ENCODE peak calls at places on chromosomes 2 and 18, in seven cellular contexts. X is fibroblast of pulmonary artery, J is AG10803, Z is AG09309, L is kidney epithelial cell, O is tibial nerve, V is Calu3. P is an unnamed sample.
A peak's percentile ranks its signal among the peaks of the same experiment; 100 is the strongest.

GRCh38 chr2:27494944-27495554 is at the start of gene FNDC4:
- DNase-seq in X (no peak), J (peak; percentile 9), Z (no peak), L (no peak), O (no peak), V (peak; percentile 37), P (no peak)

GRCh38 chr2:9327873-9328352 is 95.4 kb downstream of the ITGB1BP1 start:
- DNase-seq in X (peak; percentile 36), J (no peak), Z (no peak), L (no peak), O (no peak), V (no peak), P (no peak)

GRCh38 chr18:26655614-26656400 is 107.5 kb upstream of the KCTD1 start:
- DNase-seq in X (peak; percentile 49), J (peak; percentile 21), Z (no peak), L (no peak), O (no peak), V (peak; percentile 55), P (no peak)

GRCh38 chr2:188244383-188244782 is 47.3 kb upstream of the GULP1 start:
- DNase-seq in X (no peak), J (no peak), Z (no peak), L (no peak), O (no peak), V (no peak), P (no peak)

GRCh38 chr2:109301746-109302145 is 172.7 kb downstream of the SH3RF3 start:
- DNase-seq in X (no peak), J (no peak), Z (no peak), L (no peak), O (no peak), V (no peak), P (no peak)

GRCh38 chr2:196168181-196168580 is 3.2 kb downstream of the STK17B start:
- DNase-seq in X (peak; percentile 30), J (no peak), Z (no peak), L (no peak), O (no peak), V (peak; percentile 13), P (no peak)

GRCh38 chr18:77754475-77755044 is 504.9 kb downstream of the GALR1 start:
- DNase-seq in X (no peak), J (no peak), Z (no peak), L (no peak), O (no peak), V (no peak), P (no peak)

GRCh38 chr2:8573234-8573941 is 108.5 kb upstream of the ID2 start:
- DNase-seq in X (no peak), J (no peak), Z (no peak), L (no peak), O (no peak), V (no peak), P (no peak)

GRCh38 chr2:107358362-107358761 is 468.3 kb upstream of the RGPD4 start:
- DNase-seq in X (no peak), J (no peak), Z (no peak), L (peak; percentile 70), O (no peak), V (no peak), P (no peak)

GRCh38 chr2:163859951-163860350 is 124.1 kb upstream of the FIGN start:
- DNase-seq in X (no peak), J (no peak), Z (no peak), L (no peak), O (no peak), V (no peak), P (no peak)

GRCh38 chr2:84817239-84817655 is 63.6 kb downstream of the TRABD2A start:
- DNase-seq in X (no peak), J (no peak), Z (no peak), L (no peak), O (no peak), V (no peak), P (no peak)

GRCh38 chr2:10504370-10504993 is 56.4 kb upstream of the ODC1 start:
- DNase-seq in X (no peak), J (no peak), Z (no peak), L (no peak), O (no peak), V (no peak), P (no peak)

GRCh38 chr2:109614715-109615636 is 812 bp downstream of the SOWAHC start:
- DNase-seq in X (peak; percentile 35), J (no peak), Z (no peak), L (no peak), O (no peak), V (peak; percentile 42), P (no peak)

GRCh38 chr2:13660231-13660630 is 943.5 kb downstream of the TRIB2 start:
- DNase-seq in X (no peak), J (no peak), Z (no peak), L (no peak), O (no peak), V (no peak), P (no peak)

GRCh38 chr2:202278944-202279343 is 13.4 kb downstream of the NOP58 start:
- DNase-seq in X (peak; percentile 88), J (peak; percentile 75), Z (peak; percentile 40), L (no peak), O (no peak), V (no peak), P (peak; percentile 50)

GRCh38 chr2:176494949-176495353 is 225.7 kb downstream of the MTX2 start:
- DNase-seq in X (peak; percentile 66), J (peak; percentile 51), Z (no peak), L (no peak), O (peak; percentile 76), V (no peak), P (no peak)

GRCh38 chr2:168596881-168597280 is 140.8 kb downstream of the CERS6 start:
- DNase-seq in X (no peak), J (no peak), Z (no peak), L (no peak), O (no peak), V (peak; percentile 25), P (no peak)

GRCh38 chr2:120907822-120908221 is 172.2 kb downstream of the GLI2 start:
- DNase-seq in X (no peak), J (no peak), Z (no peak), L (no peak), O (no peak), V (no peak), P (no peak)

DNA sequence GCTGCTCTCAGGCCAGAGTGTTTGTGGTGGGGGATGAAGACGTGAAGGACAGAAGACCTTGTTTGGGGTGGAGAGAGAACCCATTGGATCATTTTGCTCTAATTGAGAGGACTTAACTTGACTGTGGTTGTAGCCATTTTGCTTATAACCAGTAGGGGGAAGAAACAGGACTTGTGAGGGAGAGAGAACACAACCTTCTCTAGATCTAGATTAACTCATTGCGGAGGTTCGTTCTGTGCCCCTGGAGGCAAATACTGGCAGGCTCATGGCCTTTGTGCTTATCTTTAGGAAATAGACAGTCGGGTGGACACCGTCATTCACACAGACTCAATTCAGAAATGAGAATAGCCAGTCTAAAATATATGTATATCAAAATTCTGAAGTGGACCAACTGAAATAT is 147.0 kb upstream of the LHCGR start:
- DNase-seq in X (no peak), J (no peak), Z (no peak), L (no peak), O (no peak), V (no peak), P (no peak)
- TF ChIP-seq CTCF in X (no peak), J (no peak), Z (no peak), L (no peak), O (no peak), V (no peak), P (no peak)

GRCh38 chr2:180910831-180911665 is 69.4 kb upstream of the UBE2E3 start:
- DNase-seq in X (no peak), J (no peak), Z (no peak), L (no peak), O (no peak), V (no peak), P (no peak)
- TF ChIP-seq CTCF in X (no peak), J (no peak), Z (no peak), L (peak; percentile 10), O (no peak), V (no peak), P (no peak)

GRCh38 chr2:217948897-217949296 is 53.9 kb downstream of the TNS1 start:
- DNase-seq in X (no peak), J (no peak), Z (no peak), L (no peak), O (no peak), V (no peak), P (no peak)

GRCh38 chr2:217949448-217949847 is 53.3 kb downstream of the TNS1 start:
- DNase-seq in X (no peak), J (no peak), Z (no peak), L (no peak), O (no peak), V (no peak), P (no peak)

GRCh38 chr2:217950401-217950871 is 52.4 kb downstream of the TNS1 start:
- DNase-seq in X (no peak), J (no peak), Z (no peak), L (no peak), O (peak; percentile 17), V (no peak), P (no peak)

GRCh38 chr2:217947341-217948316 is 55.2 kb downstream of the TNS1 start:
- DNase-seq in X (no peak), J (no peak), Z (no peak), L (no peak), O (no peak), V (no peak), P (no peak)

GRCh38 chr2:217948341-217948791 is 54.4 kb downstream of the TNS1 start:
- DNase-seq in X (no peak), J (no peak), Z (no peak), L (no peak), O (no peak), V (no peak), P (no peak)
- TF ChIP-seq CTCF in X (no peak), J (no peak), Z (no peak), L (no peak), O (no peak), V (no peak), P (no peak)

DNA sequence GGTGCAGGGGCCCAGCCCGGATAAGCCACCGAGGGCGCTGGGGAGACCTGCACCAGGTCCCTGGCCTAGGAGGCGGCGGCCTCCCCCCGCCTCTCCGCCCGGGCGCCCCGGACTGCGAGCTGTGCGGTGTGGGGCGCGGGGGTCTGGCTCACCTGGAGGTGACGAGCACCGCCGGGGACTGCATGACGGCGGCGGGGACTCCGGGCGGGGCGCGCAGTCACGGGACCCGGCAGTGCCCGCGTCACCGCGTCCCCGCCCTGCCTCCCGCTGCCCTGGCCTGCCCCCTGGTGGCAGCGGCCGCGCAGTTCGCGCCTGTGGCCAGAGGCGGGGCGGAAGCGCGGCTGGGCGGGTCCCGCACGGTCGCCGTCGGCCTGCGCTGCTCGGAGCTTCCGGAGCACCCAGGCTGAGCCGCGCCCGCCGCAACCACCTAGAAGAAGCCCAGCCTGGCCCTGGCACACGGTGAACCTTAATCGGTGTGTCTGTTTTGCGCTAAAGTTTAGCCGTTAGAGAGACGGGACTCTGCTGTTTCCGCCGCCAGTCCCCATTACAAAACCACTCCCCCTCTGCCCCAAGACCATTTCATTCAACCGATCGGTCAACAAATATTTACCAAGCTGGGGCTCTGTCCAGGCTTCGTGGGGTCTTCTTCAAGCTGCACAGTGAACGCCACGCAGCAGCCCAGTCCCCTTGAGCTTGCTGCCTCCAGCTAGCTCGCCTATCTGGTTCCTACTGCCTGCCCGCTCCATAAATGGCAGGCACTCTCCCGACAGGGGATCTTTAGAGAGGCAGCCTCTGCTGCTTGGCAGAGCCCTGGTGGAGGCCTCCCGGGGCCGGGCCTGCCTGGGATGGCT is at the start of gene HS1BP3:
- DNase-seq in X (peak; percentile 77), J (peak; percentile 71), Z (no peak), L (no peak), O (peak; percentile 74), V (peak; percentile 94), P (peak; percentile 41)
- TF ChIP-seq CTCF in X (peak; percentile 29), J (peak; percentile 34), Z (peak; percentile 52), L (no peak), O (peak; percentile 100), V (peak; percentile 88), P (peak; percentile 40)

P was measured in AG09319.